ENCODE peak calls at places on chromosomes 2 and 18, in five cellular contexts. Q, R, D, O and Z are unnamed samples.

GRCh38 chr2:164745012-164745797 is 96.4 kb downstream of the COBLL1 start:
- DNase-seq in R (no peak), Q (no peak), O (no peak), D (no peak), Z (no peak)

GRCh38 chr2:18123211-18123570 is 244.7 kb downstream of the KCNS3 start:
- DNase-seq in D (no peak), R (no peak), O (no peak), Q (no peak), Z (no peak)

GRCh38 chr2:160464996-160465395 is 28.6 kb downstream of the RBMS1 start:
- DNase-seq in O (no peak), D (no peak), Q (no peak), R (no peak), Z (no peak)

GRCh38 chr2:179900655-179901054 is 39.2 kb upstream of the ZNF385B start:
- DNase-seq in R (no peak), D (no peak), Q (no peak), O (no peak), Z (no peak)

GRCh38 chr2:112996635-112997034 is 8.6 kb upstream of the IL36A start:
- DNase-seq in O (no peak), Q (no peak), D (no peak), R (peak), Z (no peak)

GRCh38 chr18:46290440-46291020 is 186.3 kb downstream of the HAUS1 start:
- DNase-seq in D (no peak), R (no peak), O (no peak), Q (no peak), Z (no peak)

GRCh38 chr2:233053928-233054774 is 6.0 kb upstream of the INPP5D start:
- DNase-seq in Q (peak), R (peak), O (no peak), D (peak), Z (peak)

GRCh38 chr18:46400449-46400848 is 256.6 kb downstream of the LOXHD1 start:
- DNase-seq in O (no peak), R (no peak), Q (no peak), D (no peak), Z (no peak)

GRCh38 chr2:128543646-128544045 is 225.0 kb upstream of the HS6ST1 start:
- DNase-seq in O (no peak), R (no peak), D (no peak), Q (no peak), Z (no peak)

GRCh38 chr18:34467059-34467458 is 242.3 kb upstream of the NOL4 start:
- DNase-seq in D (no peak), R (no peak), Q (no peak), O (no peak), Z (no peak)

GRCh38 chr18:2303517-2304238 is 267.6 kb downstream of the METTL4 start:
- DNase-seq in R (no peak), O (peak), Q (peak), D (no peak), Z (no peak)

GRCh38 chr2:53018830-53019425 is 748.7 kb upstream of the CHAC2 start:
- DNase-seq in Q (no peak), O (no peak), R (no peak), D (no peak), Z (no peak)

GRCh38 chr18:23856466-23857175 is 157.9 kb upstream of the TTC39C start:
- DNase-seq in D (no peak), R (no peak), O (no peak), Q (no peak), Z (no peak)

GRCh38 chr18:48669991-48670750 is 131.3 kb downstream of the CTIF start:
- DNase-seq in O (no peak), D (no peak), R (no peak), Q (no peak), Z (no peak)

GRCh38 chr2:158006961-158007664 is 94.6 kb upstream of the UPP2 start:
- DNase-seq in O (no peak), Q (no peak), R (no peak), D (no peak), Z (no peak)

GRCh38 chr2:228689049-228689448 is 507.6 kb upstream of the SPHKAP start:
- DNase-seq in R (no peak), Q (no peak), O (no peak), D (peak), Z (no peak)

GRCh38 chr18:73514449-73514848 is 633.2 kb downstream of the FBXO15 start:
- DNase-seq in Q (no peak), O (no peak), R (no peak), D (no peak), Z (no peak)

GRCh38 chr2:239674101-239674980 is 273.5 kb upstream of the HDAC4 start:
- DNase-seq in D (no peak), Q (no peak), R (no peak), O (no peak), Z (no peak)

GRCh38 chr2:219410390-219410789 is 7.8 kb upstream of the DES start:
- DNase-seq in Q (no peak), O (no peak), D (no peak), R (no peak), Z (no peak)

GRCh38 chr2:96554293-96555145 is 18.0 kb downstream of the ARID5A start:
- DNase-seq in D (peak), O (no peak), Q (no peak), R (peak), Z (peak)

GRCh38 chr18:23239350-23239692 is 104.0 kb downstream of the CABLES1 start:
- DNase-seq in D (no peak), Q (no peak), O (no peak), R (no peak), Z (no peak)

GRCh38 chr2:59027320-59027719 is 786.2 kb upstream of the FANCL start:
- DNase-seq in O (no peak), Q (no peak), D (no peak), R (no peak), Z (no peak)

GRCh38 chr2:172775319-172775718 is 39.7 kb downstream of the RAPGEF4 start:
- DNase-seq in O (no peak), D (no peak), Q (no peak), R (no peak), Z (no peak)

GRCh38 chr2:88281302-88282217 is 111.4 kb downstream of the THNSL2 start:
- DNase-seq in Q (no peak), D (no peak), O (no peak), R (no peak), Z (no peak)

GRCh38 chr18:52370841-52371240 is 30.8 kb downstream of the DCC start:
- DNase-seq in Q (no peak), O (no peak), D (no peak), R (no peak), Z (no peak)

GRCh38 chr2:187483537-187483936 is 35.5 kb upstream of the CALCRL start:
- DNase-seq in O (no peak), Q (no peak), R (no peak), D (no peak), Z (no peak)

GRCh38 chr2:80054339-80054675 is 250.2 kb downstream of the LRRTM1 start:
- DNase-seq in Q (no peak), R (no peak), D (no peak), O (peak), Z (no peak)

GRCh38 chr2:11639503-11639902 is 30.5 kb downstream of the NTSR2 start:
- DNase-seq in Q (no peak), O (no peak), D (no peak), R (no peak), Z (no peak)

GRCh38 chr2:70505613-70506391 is 47.8 kb downstream of the TGFA start:
- DNase-seq in Q (no peak), D (no peak), O (no peak), R (no peak), Z (no peak)

GRCh38 chr2:228658998-228659397 is 477.5 kb upstream of the SPHKAP start:
- DNase-seq in R (no peak), Q (peak), O (peak), D (no peak), Z (no peak)

GRCh38 chr2:136175466-136175865 is 57.5 kb upstream of the CXCR4 start:
- DNase-seq in R (no peak), O (no peak), D (no peak), Q (no peak), Z (no peak)

GRCh38 chr2:233450854-233451575 is 96.7 kb downstream of the DGKD start:
- DNase-seq in D (no peak), O (no peak), R (no peak), Q (no peak), Z (no peak)

DNA sequence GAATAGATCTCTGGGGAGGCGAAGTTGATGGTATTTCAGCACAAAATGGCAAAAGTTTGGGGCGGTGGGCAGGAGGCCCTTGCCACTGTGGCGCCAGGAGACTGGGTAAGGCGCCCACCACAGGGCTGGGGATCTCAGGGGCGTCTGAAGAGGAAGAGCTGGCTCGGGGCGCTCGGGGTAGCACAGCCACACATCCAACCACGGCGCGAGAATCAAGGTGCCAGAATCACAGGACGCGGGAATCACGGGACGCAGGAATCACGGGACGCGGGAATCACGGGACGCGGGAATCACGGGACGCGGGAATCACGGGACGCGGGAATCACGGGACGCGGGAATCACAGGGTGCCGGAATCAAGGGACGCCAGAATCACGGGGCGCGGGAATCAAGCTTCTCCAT is 174.4 kb downstream of the TMEM18 start:
- DNase-seq in R (no peak), O (no peak), D (no peak), Q (no peak), Z (no peak)
- TF ChIP-seq CTCF in R (no peak), O (no peak), D (no peak), Q (no peak), Z (no peak)

GRCh38 chr2:99085400-99085799 is 56.1 kb upstream of the C2orf15 start:
- DNase-seq in Q (no peak), D (no peak), O (no peak), R (peak), Z (no peak)
- TF ChIP-seq CTCF in Q (peak), D (no peak), O (peak), R (peak), Z (no peak)

DNA sequence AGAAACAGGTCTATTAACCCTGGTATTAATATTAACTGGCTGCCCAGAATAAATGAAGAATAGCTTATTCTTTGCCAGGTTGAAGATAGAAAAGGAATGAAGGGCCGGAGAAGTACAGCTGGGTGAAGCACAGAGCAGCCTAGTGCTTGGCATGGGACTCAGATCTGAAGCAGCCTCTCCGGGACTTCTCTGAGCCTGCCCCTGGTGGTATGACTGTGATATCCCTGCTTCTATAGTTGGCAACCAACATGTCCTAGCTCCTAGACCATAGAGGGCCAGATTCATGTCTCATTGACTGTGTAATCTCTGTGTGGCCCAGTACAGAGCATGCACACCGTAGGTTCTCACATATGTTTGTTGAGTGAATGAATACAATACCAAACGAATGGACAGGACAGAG is 107.8 kb downstream of the MSH2 start:
- DNase-seq in O (no peak), R (no peak), Q (no peak), D (no peak), Z (no peak)
- TF ChIP-seq CTCF in O (peak), R (no peak), Q (peak), D (no peak), Z (no peak)

GRCh38 chr2:43169091-43169936 is 57.1 kb downstream of the ZFP36L2 start:
- DNase-seq in R (peak), O (no peak), D (no peak), Q (no peak), Z (no peak)
- TF ChIP-seq CTCF in R (no peak), O (no peak), D (no peak), Q (no peak), Z (no peak)

DNA sequence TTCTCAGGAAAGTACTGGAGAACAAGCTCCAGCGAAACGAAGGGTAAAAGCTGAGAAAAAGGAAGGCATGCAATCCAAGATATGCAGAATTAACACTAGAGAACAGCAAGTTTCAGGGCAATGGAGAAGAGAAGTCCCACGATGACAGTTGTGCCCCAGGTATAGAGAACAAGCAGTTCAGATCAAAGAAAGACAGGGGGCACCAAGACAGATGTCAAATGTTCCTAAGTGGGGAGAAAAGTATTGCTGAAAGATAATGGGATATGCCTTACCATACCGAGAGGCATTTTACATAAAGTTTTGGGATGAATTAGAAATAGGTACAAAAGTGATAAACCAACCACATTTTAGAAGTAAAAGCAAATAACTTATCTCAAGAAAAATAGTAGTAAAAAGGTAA is 79.1 kb upstream of the UBE2E3 start:
- DNase-seq in Q (no peak), O (no peak), D (no peak), R (no peak), Z (no peak)
- TF ChIP-seq CTCF in Q (no peak), O (no peak), D (no peak), R (no peak), Z (no peak)

GRCh38 chr2:39513641-39514094 is 76.6 kb upstream of the MAP4K3 start:
- DNase-seq in Q (peak), D (peak), O (peak), R (no peak), Z (no peak)
- TF ChIP-seq CTCF in Q (peak), D (peak), O (peak), R (no peak), Z (peak)

GRCh38 chr2:23199115-23199918 is 185.7 kb upstream of the KLHL29 start:
- DNase-seq in Q (peak), R (no peak), D (no peak), O (no peak), Z (no peak)
- TF ChIP-seq CTCF in Q (peak), R (no peak), D (peak), O (peak), Z (peak)

GRCh38 chr2:217466799-217467198 is 536.0 kb downstream of the TNS1 start:
- DNase-seq in Q (no peak), D (no peak), O (no peak), R (no peak), Z (no peak)

GRCh38 chr2:217467331-217467730 is 535.5 kb downstream of the TNS1 start:
- DNase-seq in R (no peak), O (no peak), D (no peak), Q (no peak), Z (no peak)

GRCh38 chr2:217466104-217466503 is 536.7 kb downstream of the TNS1 start:
- DNase-seq in R (no peak), O (no peak), D (no peak), Q (no peak), Z (no peak)

GRCh38 chr2:217463402-217464075 is 539.3 kb downstream of the TNS1 start:
- DNase-seq in D (no peak), R (no peak), O (no peak), Q (no peak), Z (no peak)

DNA sequence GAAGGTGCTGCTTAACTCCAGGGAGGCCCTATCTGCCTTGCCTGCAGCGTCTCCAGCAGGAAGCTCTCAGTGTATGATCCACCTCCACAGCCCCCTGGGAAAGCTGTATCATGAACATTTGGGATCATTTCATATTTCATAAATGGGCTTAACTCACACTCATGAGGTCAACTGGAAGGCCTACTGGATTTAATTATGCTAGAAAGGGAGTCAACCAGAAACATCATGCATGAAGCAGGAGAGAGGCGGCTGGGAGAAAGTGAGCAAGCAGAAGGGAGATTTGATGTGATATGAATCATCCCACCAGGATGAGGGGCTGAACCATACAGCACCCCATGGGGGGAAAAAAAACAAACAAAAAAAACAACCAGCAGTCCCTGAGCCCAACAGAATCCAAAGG is 537.7 kb downstream of the TNS1 start:
- DNase-seq in Q (no peak), R (no peak), D (no peak), O (no peak), Z (no peak)
- TF ChIP-seq CTCF in Q (no peak), R (no peak), D (no peak), O (no peak), Z (no peak)

GRCh38 chr2:21915201-21915600 is 791.4 kb downstream of the TDRD15 start:
- DNase-seq in Q (no peak), D (no peak), R (no peak), O (no peak), Z (no peak)
- TF ChIP-seq CTCF in Q (no peak), D (no peak), R (no peak), O (no peak), Z (no peak)